ENCODE peak calls at places on chromosomes 13 and 19, in five cellular contexts. One of them, this sample, is unnamed.
A peak's percentile ranks its signal among the peaks of the same experiment; 100 is the strongest.

GRCh38 chr19:47232422-47233211 is 1.6 kb upstream of the BBC3 start:
- DNase-seq in H9: no peak
- DNase-seq in neural progenitor cell: no peak
- DNase-seq in PC-3: peak; percentile 45
- DNase-seq in mammary epithelial cell: peak; percentile 92
- DNase-seq in this sample: no peak

GRCh38 chr13:83780201-83780600 is 102.1 kb downstream of the SLITRK1 start:
- DNase-seq in H9: peak; percentile 56
- DNase-seq in neural progenitor cell: peak; percentile 39
- DNase-seq in PC-3: peak; percentile 59
- DNase-seq in mammary epithelial cell: peak; percentile 33
- DNase-seq in this sample: peak; percentile 74

GRCh38 chr13:79673310-79673992 is 192.5 kb downstream of the NDFIP2 start:
- DNase-seq in H9: no peak
- DNase-seq in neural progenitor cell: no peak
- DNase-seq in PC-3: no peak
- DNase-seq in mammary epithelial cell: no peak
- DNase-seq in this sample: no peak

GRCh38 chr19:13839193-13839937 is 37.6 kb upstream of the NANOS3 start:
- DNase-seq in H9: peak; percentile 81
- DNase-seq in neural progenitor cell: peak; percentile 44
- DNase-seq in PC-3: peak; percentile 94
- DNase-seq in mammary epithelial cell: peak; percentile 83
- DNase-seq in this sample: peak; percentile 81

GRCh38 chr13:29969286-29969685 is 118.9 kb upstream of the UBL3 start:
- DNase-seq in H9: no peak
- DNase-seq in neural progenitor cell: no peak
- DNase-seq in PC-3: peak; percentile 74
- DNase-seq in mammary epithelial cell: peak; percentile 10
- DNase-seq in this sample: no peak

GRCh38 chr13:106566682-106567420 is 1.1 kb downstream of the ARGLU1 start:
- DNase-seq in H9: peak; percentile 56
- DNase-seq in neural progenitor cell: peak; percentile 62
- DNase-seq in PC-3: peak; percentile 45
- DNase-seq in mammary epithelial cell: peak; percentile 58
- DNase-seq in this sample: peak; percentile 88

GRCh38 chr19:47111081-47111589 is 2.4 kb downstream of the ZC3H4 start:
- DNase-seq in H9: no peak
- DNase-seq in neural progenitor cell: peak; percentile 34
- DNase-seq in PC-3: no peak
- DNase-seq in mammary epithelial cell: peak; percentile 28
- DNase-seq in this sample: peak; percentile 81

GRCh38 chr19:50568321-50569022 is at the start of gene LRRC4B:
- DNase-seq in H9: peak; percentile 68
- DNase-seq in neural progenitor cell: peak; percentile 79
- DNase-seq in PC-3: no peak
- DNase-seq in mammary epithelial cell: no peak
- DNase-seq in this sample: no peak

GRCh38 chr13:38042771-38043170 is 173.2 kb upstream of the TRPC4 start:
- DNase-seq in H9: no peak
- DNase-seq in neural progenitor cell: no peak
- DNase-seq in PC-3: no peak
- DNase-seq in mammary epithelial cell: no peak
- DNase-seq in this sample: no peak

GRCh38 chr19:55152017-55152416 is 3.0 kb upstream of the TNNT1 start:
- DNase-seq in H9: no peak
- DNase-seq in neural progenitor cell: no peak
- DNase-seq in PC-3: peak; percentile 39
- DNase-seq in mammary epithelial cell: no peak
- DNase-seq in this sample: peak; percentile 92

GRCh38 chr19:35673121-35673804 is 6.9 kb downstream of the UPK1A start:
- DNase-seq in H9: peak; percentile 83
- DNase-seq in neural progenitor cell: peak; percentile 66
- DNase-seq in PC-3: no peak
- DNase-seq in mammary epithelial cell: peak; percentile 84
- DNase-seq in this sample: no peak

GRCh38 chr19:8086849-8087248 is 34.3 kb downstream of the CCL25 start:
- DNase-seq in H9: no peak
- DNase-seq in neural progenitor cell: no peak
- DNase-seq in PC-3: no peak
- DNase-seq in mammary epithelial cell: no peak
- DNase-seq in this sample: no peak

GRCh38 chr13:101512650-101513049 is 60.2 kb downstream of the ITGBL1 start:
- DNase-seq in H9: no peak
- DNase-seq in neural progenitor cell: no peak
- DNase-seq in PC-3: peak; percentile 71
- DNase-seq in mammary epithelial cell: no peak
- DNase-seq in this sample: no peak

GRCh38 chr13:34608326-34608725 is 333.7 kb upstream of the NBEA start:
- DNase-seq in H9: no peak
- DNase-seq in neural progenitor cell: no peak
- DNase-seq in PC-3: no peak
- DNase-seq in mammary epithelial cell: no peak
- DNase-seq in this sample: no peak

GRCh38 chr13:23074054-23074805 is 106.5 kb upstream of the SGCG start:
- DNase-seq in H9: no peak
- DNase-seq in neural progenitor cell: no peak
- DNase-seq in PC-3: no peak
- DNase-seq in mammary epithelial cell: no peak
- DNase-seq in this sample: no peak

GRCh38 chr13:44088409-44088808 is 208.7 kb downstream of the LACC1 start:
- DNase-seq in H9: no peak
- DNase-seq in neural progenitor cell: no peak
- DNase-seq in PC-3: no peak
- DNase-seq in mammary epithelial cell: no peak
- DNase-seq in this sample: no peak

GRCh38 chr13:35333157-35333556 is 143.3 kb downstream of the MAB21L1 start:
- DNase-seq in H9: no peak
- DNase-seq in neural progenitor cell: no peak
- DNase-seq in PC-3: no peak
- DNase-seq in mammary epithelial cell: no peak
- DNase-seq in this sample: no peak

GRCh38 chr13:110712081-110712848 is 1.2 kb upstream of the ING1 start:
- DNase-seq in H9: peak; percentile 86
- DNase-seq in neural progenitor cell: peak; percentile 95
- DNase-seq in PC-3: peak; percentile 81
- DNase-seq in mammary epithelial cell: peak; percentile 84
- DNase-seq in this sample: peak; percentile 97

DNA sequence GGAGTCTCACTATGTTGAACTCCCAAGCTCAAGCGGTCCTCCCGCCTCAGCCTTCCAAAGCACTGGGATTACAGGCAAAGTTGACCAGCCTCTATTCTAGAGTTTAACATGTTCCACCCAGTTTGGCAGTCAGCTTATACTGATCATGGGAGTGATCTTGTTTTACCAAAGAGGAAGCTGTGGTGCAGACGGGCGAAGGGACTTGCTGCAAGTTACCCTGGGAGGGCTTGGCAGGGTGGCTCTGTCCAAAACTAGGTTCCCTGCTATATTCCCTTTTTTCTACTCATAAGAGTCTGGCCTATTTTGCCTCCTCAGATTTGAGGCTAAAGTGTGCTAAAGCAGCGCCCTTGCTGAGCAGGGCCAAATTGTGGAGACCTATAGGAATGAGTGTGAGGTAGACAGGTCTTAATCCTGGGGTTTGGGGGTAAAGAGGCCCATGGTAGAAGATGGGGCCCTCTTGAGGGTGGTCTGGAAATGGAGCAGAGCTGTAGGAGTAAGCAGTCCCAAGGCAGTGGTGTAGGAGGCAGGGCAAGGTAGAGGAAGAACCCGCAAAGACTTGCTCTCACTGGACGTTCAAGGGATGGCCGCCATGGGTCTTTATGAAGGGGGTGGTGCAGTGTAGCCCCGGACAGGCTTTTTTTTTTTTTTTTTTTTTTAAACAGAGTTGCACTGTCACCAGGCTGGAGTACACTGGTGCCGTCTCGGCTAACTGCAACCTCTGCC is 3.3 kb downstream of the RPS19 start:
- DNase-seq in H9: no peak
- DNase-seq in neural progenitor cell: no peak
- DNase-seq in PC-3: no peak
- DNase-seq in mammary epithelial cell: no peak
- DNase-seq in this sample: no peak
- H4K20me1 ChIP-seq in H9: no peaks in the 10 kb centered on the region
- H4K20me1 ChIP-seq in neural progenitor cell: peaks cover 76% of the 10 kb centered on the region
- H4K20me1 ChIP-seq in PC-3: peaks cover 60% of the 10 kb centered on the region
- H4K20me1 ChIP-seq in mammary epithelial cell: peaks cover 14% of the 10 kb centered on the region
- H4K20me1 ChIP-seq in this sample: peaks cover 57% of the 10 kb centered on the region

GRCh38 chr19:38919837-38920528 is 8.0 kb upstream of the CCER2 start:
- DNase-seq in H9: no peak
- DNase-seq in neural progenitor cell: no peak
- DNase-seq in PC-3: no peak
- DNase-seq in mammary epithelial cell: no peak
- DNase-seq in this sample: no peak

GRCh38 chr19:38921420-38922274 is 8.9 kb downstream of the SARS2 start:
- DNase-seq in H9: no peak
- DNase-seq in neural progenitor cell: no peak
- DNase-seq in PC-3: no peak
- DNase-seq in mammary epithelial cell: no peak
- DNase-seq in this sample: no peak

GRCh38 chr19:38918526-38918925 is 6.5 kb upstream of the CCER2 start:
- DNase-seq in H9: no peak
- DNase-seq in neural progenitor cell: no peak
- DNase-seq in PC-3: no peak
- DNase-seq in mammary epithelial cell: no peak
- DNase-seq in this sample: no peak

GRCh38 chr19:38922482-38922881 is 8.1 kb downstream of the SARS2 start:
- DNase-seq in H9: no peak
- DNase-seq in neural progenitor cell: no peak
- DNase-seq in PC-3: no peak
- DNase-seq in mammary epithelial cell: no peak
- DNase-seq in this sample: no peak

GRCh38 chr19:38920529-38921419 is 8.8 kb upstream of the CCER2 start:
- DNase-seq in H9: no peak
- DNase-seq in neural progenitor cell: no peak
- DNase-seq in PC-3: no peak
- DNase-seq in mammary epithelial cell: no peak
- DNase-seq in this sample: no peak
- H3K9ac ChIP-seq in H9: no peak overlapping the region
- H3K9ac ChIP-seq in neural progenitor cell: no peak overlapping the region
- H3K9ac ChIP-seq in PC-3: no peak overlapping the region
- H3K9ac ChIP-seq in mammary epithelial cell: no peak overlapping the region
- H3K9ac ChIP-seq in this sample: no peak overlapping the region

GRCh38 chr19:43575955-43576451 is 402 bp downstream of the PINLYP start:
- DNase-seq in H9: peak; percentile 39
- DNase-seq in neural progenitor cell: no peak
- DNase-seq in PC-3: no peak
- DNase-seq in mammary epithelial cell: peak; percentile 11
- DNase-seq in this sample: no peak

GRCh38 chr19:43575156-43575950 is at the start of the genes PINLYP and XRCC1:
- DNase-seq in H9: peak; percentile 98
- DNase-seq in neural progenitor cell: peak; percentile 99
- DNase-seq in PC-3: peak; percentile 97
- DNase-seq in mammary epithelial cell: peak; percentile 98
- DNase-seq in this sample: peak; percentile 100

GRCh38 chr19:43578787-43579186 is 3.2 kb downstream of the PINLYP start:
- DNase-seq in H9: no peak
- DNase-seq in neural progenitor cell: no peak
- DNase-seq in PC-3: no peak
- DNase-seq in mammary epithelial cell: no peak
- DNase-seq in this sample: no peak

GRCh38 chr19:43574424-43575155 is 737 bp downstream of the XRCC1 start:
- DNase-seq in H9: no peak
- DNase-seq in neural progenitor cell: peak; percentile 38
- DNase-seq in PC-3: no peak
- DNase-seq in mammary epithelial cell: peak; percentile 32
- DNase-seq in this sample: peak; percentile 55

GRCh38 chr19:43576479-43576878 is 878 bp downstream of the PINLYP start:
- DNase-seq in H9: no peak
- DNase-seq in neural progenitor cell: no peak
- DNase-seq in PC-3: no peak
- DNase-seq in mammary epithelial cell: peak; percentile 41
- DNase-seq in this sample: no peak
- H2AFZ ChIP-seq in H9: no peak overlapping the region
- H2AFZ ChIP-seq in neural progenitor cell: no peak overlapping the region
- H2AFZ ChIP-seq in PC-3: no peak overlapping the region
- H2AFZ ChIP-seq in mammary epithelial cell: peak overlapping the region; percentile 88
- H2AFZ ChIP-seq in this sample: no peak overlapping the region

GRCh38 chr19:6236310-6237291 is 43.2 kb downstream of the MLLT1 start:
- DNase-seq in H9: no peak
- DNase-seq in neural progenitor cell: no peak
- DNase-seq in PC-3: peak; percentile 92
- DNase-seq in mammary epithelial cell: no peak
- DNase-seq in this sample: no peak
- H4K20me1 ChIP-seq in H9: no peaks in the 10 kb centered on the region
- H4K20me1 ChIP-seq in neural progenitor cell: peaks cover 83% of the 10 kb centered on the region
- H4K20me1 ChIP-seq in PC-3: peaks cover 10% of the 10 kb centered on the region
- H4K20me1 ChIP-seq in mammary epithelial cell: peaks cover 11% of the 10 kb centered on the region
- H4K20me1 ChIP-seq in this sample: peaks cover 22% of the 10 kb centered on the region